ENCODE peak calls at places on chromosomes 1 and 21, in five cellular contexts. T is HFF-Myc, C is OCI-LY7, O is neural progenitor cell, A is spleen. U is an unnamed sample.

GRCh38 chr21:42009018-42009830 is 936 bp downstream of the ZBTB21 start:
- DNase-seq in O (peak), T (no peak), C (peak), A (peak), U (no peak)

GRCh38 chr1:162854245-162854860 is 6.6 kb downstream of the CCDC190 start:
- DNase-seq in T (peak), C (peak), A (no peak), O (peak), U (no peak)

GRCh38 chr1:217889401-217889800 is 258.3 kb downstream of the SPATA17 start:
- DNase-seq in O (peak), T (no peak), A (no peak), C (no peak), U (no peak)

GRCh38 chr1:37561794-37562132 is 5.0 kb downstream of the DNALI1 start:
- DNase-seq in A (no peak), T (no peak), C (peak), O (peak), U (no peak)

GRCh38 chr1:12437629-12438028 is 180.4 kb downstream of the DHRS3 start:
- DNase-seq in T (no peak), O (no peak), C (no peak), A (no peak), U (no peak)

GRCh38 chr1:231855395-231855794 is 228.8 kb downstream of the DISC1 start:
- DNase-seq in A (no peak), O (no peak), T (no peak), C (no peak), U (no peak)

GRCh38 chr1:175936736-175937135 is 193.3 kb upstream of the TNR start:
- DNase-seq in T (no peak), A (no peak), C (no peak), O (no peak), U (no peak)

GRCh38 chr1:43968348-43968948 is 1.4 kb upstream of the DPH2 start:
- DNase-seq in O (peak), T (no peak), A (no peak), C (no peak), U (no peak)

GRCh38 chr21:44962481-44962966 is 22.7 kb downstream of the SLX9 start:
- DNase-seq in C (no peak), O (no peak), A (peak), T (peak), U (no peak)

GRCh38 chr1:78339490-78339889 is 151.3 kb upstream of the PTGFR start:
- DNase-seq in O (no peak), C (no peak), T (peak), A (no peak), U (no peak)

GRCh38 chr21:36545776-36546511 is 66.0 kb upstream of the CLDN14 start:
- DNase-seq in C (no peak), T (no peak), A (no peak), O (no peak), U (no peak)

GRCh38 chr1:53548031-53548491 is 88.9 kb downstream of the DMRTB1 start:
- DNase-seq in A (peak), T (no peak), O (no peak), C (no peak), U (no peak)

GRCh38 chr1:19209439-19209989 is 552 bp downstream of the UBR4 start:
- DNase-seq in O (peak), A (no peak), C (peak), T (no peak), U (no peak)

GRCh38 chr1:8378202-8378601 is 60.3 kb downstream of the SLC45A1 start:
- DNase-seq in A (no peak), O (no peak), T (no peak), C (no peak), U (no peak)

GRCh38 chr1:151980287-151981177 is 13.1 kb downstream of the S100A10 start:
- DNase-seq in A (no peak), O (no peak), C (no peak), T (no peak), U (no peak)

GRCh38 chr1:234866007-234866866 is 256.3 kb upstream of the IRF2BP2 start:
- DNase-seq in A (peak), C (no peak), O (no peak), T (peak), U (no peak)

GRCh38 chr1:161192476-161193465 is 6.1 kb downstream of the ADAMTS4 start:
- DNase-seq in C (peak), A (peak), T (no peak), O (peak), U (no peak)

GRCh38 chr1:163084330-163084729 is 15.2 kb downstream of the RGS4 start:
- DNase-seq in C (no peak), A (no peak), T (no peak), O (no peak), U (no peak)

GRCh38 chr1:31790140-31790539 is 25.7 kb downstream of the SPOCD1 start:
- DNase-seq in T (no peak), A (peak), O (no peak), C (no peak), U (no peak)

GRCh38 chr1:151196292-151196800 is 2.0 kb upstream of the PIP5K1A start:
- DNase-seq in O (peak), C (peak), T (peak), A (peak), U (no peak)

GRCh38 chr21:44887126-44887806 is 13.8 kb upstream of the PTTG1IP start:
- DNase-seq in O (no peak), C (no peak), T (no peak), A (peak), U (no peak)

GRCh38 chr1:235910357-235911299 is 43.9 kb upstream of the LYST start:
- DNase-seq in O (peak), C (no peak), T (no peak), A (no peak), U (no peak)

GRCh38 chr1:74650561-74650960 is 23.0 kb downstream of the ERICH3 start:
- DNase-seq in C (no peak), A (no peak), T (peak), O (no peak), U (no peak)

GRCh38 chr21:45470087-45470515 is 65.1 kb downstream of the COL18A1 start:
- DNase-seq in A (peak), C (no peak), T (no peak), O (no peak), U (no peak)

GRCh38 chr1:54922921-54923421 is 36.0 kb upstream of the DHCR24 start:
- DNase-seq in A (no peak), C (no peak), O (no peak), T (no peak), U (no peak)

GRCh38 chr1:9028921-9029715 is 2.9 kb upstream of the SLC2A7 start:
- DNase-seq in T (no peak), C (no peak), O (no peak), A (no peak), U (no peak)

GRCh38 chr1:54800899-54801759 is at the start of gene TTC22:
- DNase-seq in O (peak), T (no peak), C (peak), A (peak), U (no peak)

GRCh38 chr1:3894626-3895278 is 5.3 kb downstream of the C1orf174 start:
- DNase-seq in A (peak), T (no peak), O (no peak), C (no peak), U (no peak)

GRCh38 chr1:20884513-20884912 is 97.4 kb upstream of the HP1BP3 start:
- DNase-seq in C (no peak), O (no peak), T (no peak), A (no peak), U (no peak)

GRCh38 chr1:66156144-66156543 is 363.4 kb downstream of the PDE4B start:
- DNase-seq in A (no peak), O (no peak), T (no peak), C (no peak), U (no peak)

GRCh38 chr1:1156140-1157032 is 17.3 kb upstream of the TTLL10 start:
- DNase-seq in O (no peak), T (no peak), A (no peak), C (no peak), U (no peak)

GRCh38 chr1:59332983-59333382 is 36.1 kb downstream of the FGGY start:
- DNase-seq in A (no peak), C (no peak), T (peak), O (no peak), U (no peak)

GRCh38 chr1:204322329-204322868 is 37.3 kb downstream of the PLEKHA6 start:
- DNase-seq in A (no peak), C (no peak), O (peak), T (no peak), U (no peak)

DNA sequence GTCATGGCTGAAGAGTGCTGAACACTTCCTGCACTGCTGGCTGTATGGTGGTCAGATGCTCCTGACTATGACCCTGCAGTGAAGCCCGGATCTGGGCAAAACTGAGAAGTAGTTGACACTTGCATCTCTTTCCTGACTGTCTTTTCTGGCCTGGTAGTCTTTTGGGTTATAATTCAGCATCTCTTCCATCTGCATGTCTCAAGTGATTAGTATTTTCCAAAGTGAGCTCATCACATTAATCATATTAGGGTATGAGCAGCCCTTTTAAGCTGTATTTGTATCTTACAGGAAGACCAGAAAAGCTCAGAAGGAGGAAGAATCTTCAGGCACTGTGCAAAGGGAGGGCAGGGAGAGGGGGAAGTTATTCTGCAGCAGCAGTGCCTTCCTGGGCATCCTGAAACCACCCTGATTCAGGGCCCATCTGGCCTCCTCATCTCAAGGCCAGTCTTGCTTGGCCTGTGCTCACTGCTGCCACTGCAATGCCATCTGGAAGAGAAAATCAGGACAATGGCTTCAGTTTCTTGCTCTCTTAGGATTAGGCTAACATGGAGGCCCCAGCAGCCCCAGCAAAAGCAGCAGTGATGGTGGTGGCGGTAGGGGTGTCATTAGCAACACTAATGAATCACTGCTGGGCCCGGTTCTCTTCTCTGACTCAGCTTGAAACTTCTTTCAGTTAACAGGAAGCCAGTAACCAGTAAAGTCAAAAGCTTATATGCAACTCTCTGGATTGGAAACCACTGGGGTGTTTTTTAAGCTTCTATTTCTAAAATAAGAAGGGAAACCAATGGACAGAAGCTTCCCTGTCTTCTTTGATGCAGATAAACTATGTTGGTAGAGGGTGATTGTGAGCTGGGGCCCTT is 63.3 kb upstream of the WDR26 start:
- DNase-seq in T (no peak), C (peak), O (peak), A (no peak), U (no peak)
- TF ChIP-seq CTCF in T (no peak), C (no peak), O (no peak), A (no peak), U (peak)

GRCh38 chr1:197156692-197157091 is 10.2 kb upstream of the ASPM start:
- DNase-seq in A (no peak), T (no peak), O (no peak), C (no peak), U (no peak)
- TF ChIP-seq CTCF in A (no peak), T (no peak), O (peak), C (peak), U (peak)

GRCh38 chr1:2322065-2322571 is 69.2 kb downstream of the MORN1 start:
- DNase-seq in A (no peak), C (no peak), T (no peak), O (peak), U (peak)
- TF ChIP-seq CTCF in A (no peak), C (no peak), T (no peak), O (no peak), U (peak)

GRCh38 chr1:30048905-30049304 is 674.5 kb downstream of the MATN1 start:
- DNase-seq in C (no peak), A (peak), T (no peak), O (no peak), U (peak)

GRCh38 chr1:30054126-30054525 is 669.3 kb downstream of the MATN1 start:
- DNase-seq in C (no peak), O (peak), A (no peak), T (no peak), U (no peak)

GRCh38 chr1:30051777-30052176 is 671.6 kb downstream of the MATN1 start:
- DNase-seq in O (no peak), A (no peak), T (no peak), C (no peak), U (no peak)

GRCh38 chr1:30049748-30050147 is 673.6 kb downstream of the MATN1 start:
- DNase-seq in O (no peak), C (no peak), A (peak), T (no peak), U (peak)

GRCh38 chr1:30052178-30052577 is 671.2 kb downstream of the MATN1 start:
- DNase-seq in A (no peak), C (no peak), O (no peak), T (no peak), U (no peak)
- TF ChIP-seq CTCF in A (no peak), C (no peak), O (no peak), T (no peak), U (no peak)

DNA sequence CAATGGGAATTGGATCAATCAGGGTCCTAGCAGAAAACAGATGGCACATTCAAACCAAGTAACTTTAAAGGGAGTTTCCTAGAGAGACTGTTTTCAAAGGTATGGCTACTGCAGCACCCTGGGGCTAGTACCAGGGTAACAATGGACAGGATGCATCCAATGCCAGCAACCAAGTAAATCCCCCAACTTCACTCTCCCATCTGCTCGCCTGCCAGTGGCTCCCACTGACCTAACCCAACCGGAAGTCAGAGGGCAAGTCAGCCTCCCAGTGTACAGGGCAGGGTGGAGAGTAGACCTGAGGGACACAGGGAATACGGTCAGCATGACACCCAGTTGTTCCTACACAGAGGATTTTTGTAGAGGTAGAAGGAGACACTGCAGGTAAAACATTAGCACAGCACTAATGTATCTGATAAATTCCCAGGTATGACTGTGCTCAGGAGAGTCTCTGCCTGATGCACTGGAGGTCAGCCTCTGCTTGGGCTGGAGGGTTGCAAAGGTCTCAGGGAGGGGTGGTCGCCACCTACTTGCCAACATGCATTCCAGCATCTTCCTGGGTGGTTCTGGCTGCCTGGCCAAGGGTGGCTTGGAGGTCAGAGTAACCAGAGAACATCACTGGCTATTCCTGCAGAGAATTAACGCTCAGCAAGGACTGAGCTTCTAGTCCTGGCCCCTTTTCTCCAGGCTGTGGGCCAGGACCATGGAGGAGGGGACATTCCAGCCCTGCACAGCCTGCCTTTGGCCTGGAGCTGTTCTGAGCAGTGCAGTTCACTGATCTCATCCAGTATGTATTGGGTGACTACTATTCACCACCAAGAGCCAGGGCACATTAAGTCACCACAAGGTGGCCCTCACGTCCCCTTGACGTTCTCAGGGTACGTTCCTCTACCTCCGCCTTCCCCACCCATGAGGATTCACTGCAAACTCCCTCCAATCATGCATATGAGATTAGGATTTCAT is 5.1 kb upstream of the GJA4 start:
- DNase-seq in C (peak), O (peak), T (no peak), A (no peak), U (no peak)
- TF ChIP-seq CTCF in C (peak), O (peak), T (no peak), A (no peak), U (peak)

GRCh38 chr1:26391450-26391849 is 18.9 kb upstream of the ZNF683 start:
- DNase-seq in O (peak), T (peak), A (peak), C (peak), U (no peak)
- TF ChIP-seq CTCF in O (peak), T (peak), A (no peak), C (peak), U (peak)

DNA sequence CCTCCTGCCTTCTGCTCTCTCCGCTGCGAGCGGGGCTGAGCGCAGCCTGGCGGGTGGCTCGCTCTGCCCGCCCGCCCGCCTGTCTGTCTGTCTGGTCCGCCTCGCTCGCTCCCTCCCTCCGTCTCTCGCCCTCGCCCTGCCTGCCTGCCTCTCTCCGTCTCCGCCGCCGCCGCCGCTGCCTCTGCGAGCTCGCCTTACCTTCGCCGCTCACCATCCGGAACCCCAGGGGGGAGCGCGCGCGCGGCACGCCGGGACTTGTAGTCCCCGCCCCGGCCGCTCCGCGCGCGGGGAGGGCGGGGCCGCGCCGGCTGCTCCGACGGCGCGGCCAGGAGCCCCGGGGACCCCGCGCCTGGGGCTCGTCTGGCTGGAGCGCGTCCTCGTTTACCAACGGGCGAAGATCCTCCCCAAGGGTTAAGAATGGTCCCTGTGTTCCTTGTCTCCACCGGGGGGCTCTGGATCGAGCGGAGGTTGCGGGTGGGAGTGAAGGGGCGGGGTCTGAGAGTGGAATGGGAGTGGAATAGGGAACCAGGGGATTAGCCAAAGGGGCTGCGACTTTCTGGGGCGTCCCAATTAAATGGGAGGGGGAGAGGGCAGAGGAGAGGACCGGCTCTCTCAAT is at the start of gene AHDC1:
- DNase-seq in A (peak), C (peak), O (peak), T (no peak), U (peak)
- TF ChIP-seq CTCF in A (no peak), C (no peak), O (peak), T (no peak), U (no peak)

GRCh38 chr1:197063212-197063611 is 3.8 kb downstream of the F13B start:
- DNase-seq in T (no peak), C (no peak), O (no peak), A (no peak), U (no peak)
- TF ChIP-seq CTCF in T (no peak), C (no peak), O (no peak), A (no peak), U (no peak)

DNA sequence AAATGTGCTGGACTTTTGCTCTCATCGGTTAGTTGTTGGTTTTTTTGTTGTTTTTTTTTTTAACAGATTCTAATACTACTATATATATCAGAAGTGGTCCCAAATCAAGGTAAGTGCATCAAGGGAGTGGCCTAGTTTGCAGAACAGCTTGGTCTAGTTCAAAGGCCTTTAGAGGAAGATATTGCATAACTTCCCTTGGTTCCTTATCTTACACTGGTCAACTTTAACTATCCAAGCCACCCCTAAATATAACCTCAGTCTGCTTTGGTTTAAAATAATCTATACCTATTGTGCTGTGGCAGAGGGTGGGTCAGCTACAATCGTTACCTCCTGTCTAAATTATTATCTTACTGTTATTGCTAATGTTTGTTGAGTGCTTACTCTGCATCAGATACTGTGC is 6.9 kb downstream of the S100A12 start:
- DNase-seq in O (no peak), A (no peak), T (no peak), C (no peak), U (no peak)
- TF ChIP-seq CTCF in O (no peak), A (no peak), T (no peak), C (no peak), U (no peak)

U was measured in osteocyte.